ENCODE peak calls at places on chromosome 9, in nine cellular contexts. W is H1, F is body of pancreas, J is HCT116, Q is prostate gland, D is IMR-90, R is transverse colon, X is heart left ventricle, B is spleen. V is an unnamed sample. For H3K27me3, the result is how much of the 10 kb centered on the place peaks cover.

GRCh38 chr9:75960561-75960960 is 70.1 kb downstream of the PCSK5 start:
- DNase-seq in W (no peak), F (no peak), J (no peak), Q (no peak), D (no peak), R (no peak), X (no peak), B (no peak), V (no peak)

GRCh38 chr9:34684145-34684544 is 6.9 kb downstream of the CCL19 start:
- DNase-seq in W (no peak), F (no peak), J (no peak), Q (no peak), D (no peak), R (no peak), X (no peak), B (no peak), V (no peak)

GRCh38 chr9:128685636-128686489 is 3.2 kb upstream of the SET start:
- DNase-seq in W (no peak), F (no peak), J (no peak), Q (no peak), D (no peak), R (peak), X (no peak), B (peak), V (no peak)

GRCh38 chr9:86641970-86642369 is 287.8 kb upstream of the TUT7 start:
- DNase-seq in W (no peak), F (no peak), J (no peak), Q (no peak), D (no peak), R (no peak), X (no peak), B (no peak), V (no peak)

GRCh38 chr9:131404581-131404980 is 10.7 kb downstream of the PRRC2B start:
- DNase-seq in W (no peak), F (no peak), J (no peak), Q (no peak), D (peak), R (no peak), X (no peak), B (no peak), V (no peak)

GRCh38 chr9:86407022-86407421 is 52.8 kb upstream of the TUT7 start:
- DNase-seq in W (no peak), F (peak), J (no peak), Q (peak), D (peak), R (no peak), X (no peak), B (no peak), V (no peak)

GRCh38 chr9:123998970-123999621 is 12.5 kb upstream of the LHX2 start:
- DNase-seq in W (peak), F (no peak), J (no peak), Q (no peak), D (no peak), R (no peak), X (no peak), B (peak), V (no peak)

GRCh38 chr9:122325124-122325523 is 45.7 kb upstream of the PTGS1 start:
- DNase-seq in W (no peak), F (no peak), J (no peak), Q (no peak), D (peak), R (no peak), X (no peak), B (no peak), V (no peak)

GRCh38 chr9:22045423-22045822 is 36.3 kb upstream of the CDKN2B start:
- DNase-seq in W (no peak), F (no peak), J (no peak), Q (no peak), D (no peak), R (no peak), X (no peak), B (no peak), V (no peak)

GRCh38 chr9:83056911-83057310 is 6.0 kb downstream of the RASEF start:
- DNase-seq in W (no peak), F (no peak), J (no peak), Q (no peak), D (no peak), R (peak), X (no peak), B (no peak), V (no peak)

GRCh38 chr9:112271466-112272098 is 61.8 kb downstream of the PTBP3 start:
- DNase-seq in W (no peak), F (no peak), J (no peak), Q (no peak), D (peak), R (no peak), X (no peak), B (no peak), V (no peak)

GRCh38 chr9:98709968-98710965 is 1.5 kb upstream of the GABBR2 start:
- DNase-seq in W (no peak), F (no peak), J (no peak), Q (no peak), D (peak), R (no peak), X (no peak), B (no peak), V (no peak)

GRCh38 chr9:108521063-108521462 is 334.7 kb downstream of the ACTL7B start:
- DNase-seq in W (no peak), F (no peak), J (no peak), Q (no peak), D (peak), R (no peak), X (no peak), B (no peak), V (no peak)

GRCh38 chr9:109817846-109818472 is 38.0 kb downstream of the PALM2AKAP2 start:
- DNase-seq in W (peak), F (peak), J (peak), Q (peak), D (peak), R (peak), X (peak), B (no peak), V (no peak)
- H3K27me3 ChIP-seq in W (under half), F (under half), J (under half), Q (under half), D (under half), R (under half), X (under half), B (under half), V (under half)

DNA sequence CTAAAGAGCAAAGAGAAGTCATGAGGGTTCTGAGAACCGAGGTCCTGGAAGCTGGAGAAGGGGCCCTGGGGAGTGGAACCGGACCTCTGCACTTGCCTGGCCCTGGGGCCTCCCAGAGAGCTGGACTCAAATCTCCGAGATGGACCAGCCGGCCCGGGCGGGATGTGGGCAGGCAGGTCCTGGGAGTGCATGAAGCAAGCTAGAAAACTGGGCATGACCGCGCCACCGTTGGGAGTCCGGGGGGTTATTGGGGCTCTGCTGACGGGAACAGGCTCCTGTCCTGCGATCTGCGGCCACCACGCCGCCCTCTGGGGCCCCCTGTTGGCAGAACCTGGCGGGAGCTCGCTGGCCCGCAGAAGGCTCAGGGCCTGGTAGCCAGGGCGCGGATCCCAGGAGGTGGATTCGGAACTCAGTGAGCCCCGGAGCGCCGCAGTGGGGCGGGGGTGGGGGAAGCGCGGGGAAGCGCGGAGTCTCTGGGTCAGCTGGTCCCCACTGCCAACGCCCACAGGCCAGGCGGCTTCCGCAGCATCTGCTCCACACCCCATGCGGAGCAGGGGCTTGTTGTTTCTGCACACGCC is 150.6 kb downstream of the ERCC6L2 start:
- DNase-seq in W (peak), F (no peak), J (no peak), Q (no peak), D (no peak), R (no peak), X (no peak), B (no peak), V (no peak)
- TF ChIP-seq CTCF in W (peak), F (no peak), J (peak), Q (no peak), D (no peak), R (peak), X (no peak), B (no peak), V (no peak)

DNA sequence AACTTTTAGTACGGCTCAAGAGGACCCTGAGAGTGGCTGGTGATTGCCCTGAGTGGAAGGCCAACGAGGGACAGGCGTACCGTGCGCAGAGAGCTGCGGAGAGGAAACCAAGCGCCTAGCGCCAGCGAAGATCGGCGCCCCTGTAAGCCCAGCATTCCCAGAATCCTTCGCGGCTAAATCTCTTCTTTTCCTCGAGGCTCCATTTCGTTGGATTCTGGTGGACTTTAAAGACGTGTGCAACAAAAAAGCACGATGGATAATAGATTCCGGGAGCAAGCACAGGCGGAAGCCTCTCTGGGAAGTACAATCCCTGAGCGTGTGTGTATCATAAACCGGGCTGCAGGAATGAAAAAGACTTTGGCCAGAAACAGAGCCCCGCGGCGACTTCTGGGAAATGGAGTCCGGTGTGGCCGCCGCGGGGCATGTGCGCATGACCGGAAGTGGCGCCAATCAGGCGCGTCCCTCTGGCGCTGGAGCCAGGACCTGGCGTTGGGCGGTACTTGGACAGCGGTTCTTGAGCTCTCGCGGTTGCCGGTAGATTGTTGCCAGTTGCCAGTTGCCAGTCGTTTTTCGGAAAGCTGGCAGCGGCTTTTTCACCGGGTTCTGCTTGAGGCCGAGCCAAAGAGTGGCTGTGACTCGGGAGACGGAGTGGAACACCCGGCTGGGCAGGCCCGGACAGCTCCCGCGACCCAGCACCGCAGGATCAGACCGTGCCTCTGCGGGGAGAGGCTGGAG is at the start of gene ZNF79:
- DNase-seq in W (peak), F (peak), J (peak), Q (peak), D (peak), R (peak), X (peak), B (peak), V (peak)
- TF ChIP-seq POLR2A in W (peak), F (no peak), J (peak), Q (peak), D (peak), R (peak), X (peak), B (no peak), V (no peak)

GRCh38 chr9:137434498-137435380 is 6.4 kb downstream of the ENTPD8 start:
- DNase-seq in W (no peak), F (peak), J (no peak), Q (no peak), D (no peak), R (no peak), X (no peak), B (peak), V (no peak)

GRCh38 chr9:137433916-137434431 is 7.2 kb downstream of the ENTPD8 start:
- DNase-seq in W (no peak), F (no peak), J (no peak), Q (no peak), D (no peak), R (no peak), X (no peak), B (peak), V (no peak)

GRCh38 chr9:137431416-137431931 is 8.3 kb downstream of the NOXA1 start:
- DNase-seq in W (no peak), F (peak), J (no peak), Q (no peak), D (no peak), R (no peak), X (no peak), B (peak), V (no peak)

GRCh38 chr9:137433349-137433915 is 7.7 kb downstream of the ENTPD8 start:
- DNase-seq in W (no peak), F (no peak), J (no peak), Q (no peak), D (no peak), R (no peak), X (no peak), B (peak), V (no peak)

GRCh38 chr9:137432687-137433348 is 8.3 kb downstream of the ENTPD8 start:
- DNase-seq in W (no peak), F (peak), J (no peak), Q (no peak), D (no peak), R (no peak), X (no peak), B (peak), V (no peak)
- H3K27me3 ChIP-seq in W (under half), F (under half), J (under half), Q (under half), D (under half), R (under half), X (under half), B (under half), V (half or more)